ENCODE peak calls at places on chromosomes 16 and 17, in five cellular contexts. Y, B, U, K and Z are unnamed samples.

GRCh38 chr16:84375773-84376172 is 7.4 kb downstream of the ATP2C2 start:
- DNase-seq in K (no peak), U (no peak), B (no peak), Y (no peak), Z (no peak)

GRCh38 chr17:8836821-8837426 is 30.6 kb downstream of the PIK3R6 start:
- DNase-seq in U (no peak), K (no peak), Y (no peak), B (no peak), Z (no peak)

GRCh38 chr16:46748775-46749705 is 896 bp upstream of the MYLK3 start:
- DNase-seq in Y (peak), B (no peak), U (no peak), K (no peak), Z (no peak)

GRCh38 chr16:89191033-89191900 is 9.1 kb downstream of the SLC22A31 start:
- DNase-seq in B (no peak), U (no peak), Y (no peak), K (no peak), Z (no peak)

GRCh38 chr16:25419681-25420080 is 162.0 kb upstream of the ZKSCAN2 start:
- DNase-seq in K (no peak), U (no peak), B (no peak), Y (no peak), Z (no peak)

GRCh38 chr17:77827039-77827438 is 131.5 kb upstream of the TNRC6C start:
- DNase-seq in B (no peak), Y (no peak), K (no peak), U (no peak), Z (no peak)

GRCh38 chr17:19386276-19386863 is 620 bp downstream of the MFAP4 start:
- DNase-seq in U (no peak), K (no peak), Y (no peak), B (no peak), Z (peak)

GRCh38 chr16:54027126-54027922 is 259.3 kb downstream of the IRX3 start:
- DNase-seq in B (no peak), K (no peak), Y (no peak), U (no peak), Z (no peak)

GRCh38 chr17:9577402-9577709 is 914 bp downstream of the CFAP52 start:
- DNase-seq in U (no peak), K (no peak), B (no peak), Y (no peak), Z (no peak)

GRCh38 chr17:32335647-32336046 is 6.3 kb downstream of the C17orf75 start:
- DNase-seq in U (no peak), K (no peak), Y (no peak), B (no peak), Z (no peak)

GRCh38 chr16:85275533-85276249 is 163.4 kb upstream of the CIBAR2 start:
- DNase-seq in K (peak), Y (peak), U (no peak), B (peak), Z (peak)

GRCh38 chr17:11618861-11619566 is 20.7 kb downstream of the DNAH9 start:
- DNase-seq in Y (no peak), U (no peak), B (no peak), K (no peak), Z (no peak)

GRCh38 chr17:67422887-67423286 is 45.8 kb downstream of the PITPNC1 start:
- DNase-seq in Y (no peak), U (no peak), B (no peak), K (no peak), Z (no peak)

GRCh38 chr16:54173489-54173888 is 113.1 kb downstream of the IRX3 start:
- DNase-seq in U (no peak), K (no peak), B (peak), Y (no peak), Z (no peak)

GRCh38 chr17:29194669-29195068 is 14.5 kb upstream of the MYO18A start:
- DNase-seq in Y (no peak), B (no peak), U (no peak), K (no peak), Z (no peak)

GRCh38 chr17:58388302-58389190 is 28.8 kb downstream of the RNF43 start:
- DNase-seq in B (no peak), K (no peak), Y (no peak), U (no peak), Z (no peak)

GRCh38 chr17:689556-690247 is 24.9 kb downstream of the VPS53 start:
- DNase-seq in U (no peak), Y (no peak), K (no peak), B (no peak), Z (no peak)

GRCh38 chr17:8019665-8020064 is 17.2 kb downstream of the GUCY2D start:
- DNase-seq in K (no peak), Y (no peak), U (no peak), B (no peak), Z (no peak)

GRCh38 chr17:59355030-59355694 is 23.7 kb downstream of the YPEL2 start:
- DNase-seq in U (no peak), Y (no peak), B (no peak), K (no peak), Z (no peak)

GRCh38 chr16:70656065-70656711 is 9.8 kb downstream of the IL34 start:
- DNase-seq in U (no peak), Y (no peak), K (no peak), B (no peak), Z (no peak)

GRCh38 chr17:7558544-7559306 is at the start of gene TNFSF13:
- DNase-seq in U (no peak), Y (no peak), K (no peak), B (no peak), Z (peak)

GRCh38 chr16:69013991-69014390 is 91.5 kb upstream of the HAS3 start:
- DNase-seq in Y (no peak), K (no peak), U (no peak), B (no peak), Z (no peak)

GRCh38 chr17:19727466-19728113 is 11.2 kb upstream of the SLC47A2 start:
- DNase-seq in B (no peak), Y (peak), U (no peak), K (no peak), Z (no peak)

GRCh38 chr17:67290244-67290993 is 45.4 kb upstream of the HELZ start:
- DNase-seq in U (no peak), B (no peak), K (no peak), Y (no peak), Z (no peak)

GRCh38 chr17:78001182-78001581 is 42.7 kb downstream of the TNRC6C start:
- DNase-seq in Y (no peak), K (no peak), U (no peak), B (no peak), Z (no peak)

GRCh38 chr16:57797526-57798266 is 4.6 kb downstream of the KIFC3 start:
- DNase-seq in Y (no peak), B (no peak), K (no peak), U (no peak), Z (no peak)

GRCh38 chr17:58343131-58343530 is 8.9 kb downstream of the SUPT4H1 start:
- DNase-seq in U (no peak), K (no peak), Y (no peak), B (no peak), Z (no peak)

GRCh38 chr17:72421128-72422092 is 300.6 kb downstream of the SOX9 start:
- DNase-seq in B (no peak), K (no peak), Y (no peak), U (no peak), Z (peak)